ENCODE peak calls at places on chromosomes 5 and 9, in six cellular contexts. One of them, this sample, is unnamed.

GRCh38 chr5:73236541-73237128 is 63.6 kb downstream of the TMEM174 start:
- DNase-seq in nucleus accumbens: no peak
- DNase-seq in WTC11: no peak
- DNase-seq in natural killer cell: no peak
- DNase-seq in GM23248: no peak
- DNase-seq in posterior vena cava: no peak
- DNase-seq in this sample: no peak

GRCh38 chr5:169742773-169743296 is 105.8 kb downstream of the DOCK2 start:
- DNase-seq in nucleus accumbens: no peak
- DNase-seq in WTC11: no peak
- DNase-seq in natural killer cell: no peak
- DNase-seq in GM23248: peak; percentile 77
- DNase-seq in posterior vena cava: no peak
- DNase-seq in this sample: no peak

GRCh38 chr9:93187047-93187446 is 3.1 kb downstream of the WNK2 start:
- DNase-seq in nucleus accumbens: no peak
- DNase-seq in WTC11: no peak
- DNase-seq in natural killer cell: no peak
- DNase-seq in GM23248: no peak
- DNase-seq in posterior vena cava: no peak
- DNase-seq in this sample: no peak

GRCh38 chr5:140965905-140966292 is 377 bp upstream of the PCDHAC2 start:
- DNase-seq in nucleus accumbens: no peak
- DNase-seq in WTC11: no peak
- DNase-seq in natural killer cell: no peak
- DNase-seq in GM23248: no peak
- DNase-seq in posterior vena cava: no peak
- DNase-seq in this sample: no peak

GRCh38 chr5:56523779-56524178 is 290.6 kb upstream of the ANKRD55 start:
- DNase-seq in nucleus accumbens: no peak
- DNase-seq in WTC11: no peak
- DNase-seq in natural killer cell: no peak
- DNase-seq in GM23248: no peak
- DNase-seq in posterior vena cava: no peak
- DNase-seq in this sample: no peak

GRCh38 chr5:98927988-98928801 is 612 bp downstream of the CHD1 start:
- DNase-seq in nucleus accumbens: no peak
- DNase-seq in WTC11: peak; percentile 66
- DNase-seq in natural killer cell: no peak
- DNase-seq in GM23248: peak; percentile 82
- DNase-seq in posterior vena cava: peak; percentile 89
- DNase-seq in this sample: peak; percentile 39

GRCh38 chr5:79416499-79416898 is 97.4 kb downstream of the HOMER1 start:
- DNase-seq in nucleus accumbens: no peak
- DNase-seq in WTC11: no peak
- DNase-seq in natural killer cell: no peak
- DNase-seq in GM23248: no peak
- DNase-seq in posterior vena cava: no peak
- DNase-seq in this sample: no peak

GRCh38 chr9:135006911-135007570 is 80.4 kb upstream of the OLFM1 start:
- DNase-seq in nucleus accumbens: no peak
- DNase-seq in WTC11: no peak
- DNase-seq in natural killer cell: no peak
- DNase-seq in GM23248: no peak
- DNase-seq in posterior vena cava: no peak
- DNase-seq in this sample: no peak

GRCh38 chr5:115532517-115532916 is 12.1 kb downstream of the FEM1C start:
- DNase-seq in nucleus accumbens: no peak
- DNase-seq in WTC11: no peak
- DNase-seq in natural killer cell: no peak
- DNase-seq in GM23248: no peak
- DNase-seq in posterior vena cava: no peak
- DNase-seq in this sample: no peak

GRCh38 chr5:174167080-174167910 is 121.8 kb downstream of the NSG2 start:
- DNase-seq in nucleus accumbens: no peak
- DNase-seq in WTC11: no peak
- DNase-seq in natural killer cell: no peak
- DNase-seq in GM23248: no peak
- DNase-seq in posterior vena cava: no peak
- DNase-seq in this sample: no peak

GRCh38 chr5:106691701-106692100 is 979.0 kb downstream of the EFNA5 start:
- DNase-seq in nucleus accumbens: no peak
- DNase-seq in WTC11: no peak
- DNase-seq in natural killer cell: no peak
- DNase-seq in GM23248: no peak
- DNase-seq in posterior vena cava: no peak
- DNase-seq in this sample: no peak

GRCh38 chr5:74187757-74188156 is 452.8 kb downstream of the ENC1 start:
- DNase-seq in nucleus accumbens: no peak
- DNase-seq in WTC11: peak; percentile 22
- DNase-seq in natural killer cell: no peak
- DNase-seq in GM23248: no peak
- DNase-seq in posterior vena cava: no peak
- DNase-seq in this sample: no peak

GRCh38 chr9:137035937-137036336 is 4.0 kb upstream of the FUT7 start:
- DNase-seq in nucleus accumbens: no peak
- DNase-seq in WTC11: no peak
- DNase-seq in natural killer cell: no peak
- DNase-seq in GM23248: no peak
- DNase-seq in posterior vena cava: no peak
- DNase-seq in this sample: no peak

GRCh38 chr9:126965541-126966428 is 51.2 kb downstream of the RALGPS1 start:
- DNase-seq in nucleus accumbens: peak; percentile 9
- DNase-seq in WTC11: peak; percentile 57
- DNase-seq in natural killer cell: peak; percentile 29
- DNase-seq in GM23248: peak; percentile 77
- DNase-seq in posterior vena cava: no peak
- DNase-seq in this sample: peak; percentile 34

GRCh38 chr5:113178073-113178779 is 201.6 kb downstream of the DCP2 start:
- DNase-seq in nucleus accumbens: no peak
- DNase-seq in WTC11: no peak
- DNase-seq in natural killer cell: no peak
- DNase-seq in GM23248: no peak
- DNase-seq in posterior vena cava: no peak
- DNase-seq in this sample: no peak

GRCh38 chr5:55904152-55904551 is 53.0 kb downstream of the IL31RA start:
- DNase-seq in nucleus accumbens: no peak
- DNase-seq in WTC11: no peak
- DNase-seq in natural killer cell: no peak
- DNase-seq in GM23248: peak; percentile 46
- DNase-seq in posterior vena cava: peak; percentile 85
- DNase-seq in this sample: no peak

GRCh38 chr5:129804705-129805104 is 56.8 kb downstream of the MINAR2 start:
- DNase-seq in nucleus accumbens: no peak
- DNase-seq in WTC11: peak; percentile 27
- DNase-seq in natural killer cell: no peak
- DNase-seq in GM23248: no peak
- DNase-seq in posterior vena cava: no peak
- DNase-seq in this sample: no peak

GRCh38 chr9:22354699-22355384 is 91.8 kb upstream of the DMRTA1 start:
- DNase-seq in nucleus accumbens: no peak
- DNase-seq in WTC11: no peak
- DNase-seq in natural killer cell: no peak
- DNase-seq in GM23248: no peak
- DNase-seq in posterior vena cava: no peak
- DNase-seq in this sample: no peak

GRCh38 chr9:36194326-36195000 is 3.7 kb downstream of the CLTA start:
- DNase-seq in nucleus accumbens: no peak
- DNase-seq in WTC11: no peak
- DNase-seq in natural killer cell: no peak
- DNase-seq in GM23248: peak; percentile 44
- DNase-seq in posterior vena cava: no peak
- DNase-seq in this sample: no peak

GRCh38 chr9:38082456-38083287 is 13.6 kb upstream of the SHB start:
- DNase-seq in nucleus accumbens: no peak
- DNase-seq in WTC11: no peak
- DNase-seq in natural killer cell: no peak
- DNase-seq in GM23248: peak; percentile 39
- DNase-seq in posterior vena cava: no peak
- DNase-seq in this sample: no peak

GRCh38 chr9:131469369-131469768 is 33.3 kb upstream of the POMT1 start:
- DNase-seq in nucleus accumbens: no peak
- DNase-seq in WTC11: no peak
- DNase-seq in natural killer cell: no peak
- DNase-seq in GM23248: peak; percentile 24
- DNase-seq in posterior vena cava: peak; percentile 38
- DNase-seq in this sample: no peak

GRCh38 chr9:130908129-130908877 is 11.7 kb upstream of the QRFP start:
- DNase-seq in nucleus accumbens: no peak
- DNase-seq in WTC11: no peak
- DNase-seq in natural killer cell: no peak
- DNase-seq in GM23248: no peak
- DNase-seq in posterior vena cava: no peak
- DNase-seq in this sample: no peak

GRCh38 chr5:137141779-137142178 is 357.3 kb downstream of the SPOCK1 start:
- DNase-seq in nucleus accumbens: no peak
- DNase-seq in WTC11: no peak
- DNase-seq in natural killer cell: no peak
- DNase-seq in GM23248: peak; percentile 61
- DNase-seq in posterior vena cava: no peak
- DNase-seq in this sample: no peak

GRCh38 chr5:105638437-105638836 is 2032.3 kb downstream of the EFNA5 start:
- DNase-seq in nucleus accumbens: no peak
- DNase-seq in WTC11: no peak
- DNase-seq in natural killer cell: no peak
- DNase-seq in GM23248: no peak
- DNase-seq in posterior vena cava: no peak
- DNase-seq in this sample: no peak

GRCh38 chr9:113632776-113633590 is 169.5 kb downstream of the RGS3 start:
- DNase-seq in nucleus accumbens: no peak
- DNase-seq in WTC11: no peak
- DNase-seq in natural killer cell: no peak
- DNase-seq in GM23248: peak; percentile 72
- DNase-seq in posterior vena cava: peak; percentile 58
- DNase-seq in this sample: no peak

GRCh38 chr9:129136446-129137049 is 25.3 kb downstream of the PTPA start:
- DNase-seq in nucleus accumbens: no peak
- DNase-seq in WTC11: no peak
- DNase-seq in natural killer cell: no peak
- DNase-seq in GM23248: no peak
- DNase-seq in posterior vena cava: no peak
- DNase-seq in this sample: no peak

GRCh38 chr5:175814676-175815075 is 56.7 kb upstream of the CPLX2 start:
- DNase-seq in nucleus accumbens: no peak
- DNase-seq in WTC11: no peak
- DNase-seq in natural killer cell: no peak
- DNase-seq in GM23248: peak; percentile 96
- DNase-seq in posterior vena cava: no peak
- DNase-seq in this sample: peak; percentile 36

GRCh38 chr9:110440161-110440560 is 102.5 kb upstream of the TXNDC8 start:
- DNase-seq in nucleus accumbens: no peak
- DNase-seq in WTC11: no peak
- DNase-seq in natural killer cell: no peak
- DNase-seq in GM23248: peak; percentile 94
- DNase-seq in posterior vena cava: no peak
- DNase-seq in this sample: no peak

GRCh38 chr5:107388111-107388861 is 282.5 kb downstream of the EFNA5 start:
- DNase-seq in nucleus accumbens: no peak
- DNase-seq in WTC11: no peak
- DNase-seq in natural killer cell: no peak
- DNase-seq in GM23248: peak; percentile 90
- DNase-seq in posterior vena cava: no peak
- DNase-seq in this sample: peak; percentile 57

GRCh38 chr9:7150153-7150890 is 392.5 kb downstream of the KDM4C start:
- DNase-seq in nucleus accumbens: no peak
- DNase-seq in WTC11: no peak
- DNase-seq in natural killer cell: no peak
- DNase-seq in GM23248: no peak
- DNase-seq in posterior vena cava: no peak
- DNase-seq in this sample: no peak

GRCh38 chr9:127065592-127065991 is 56.8 kb downstream of the ANGPTL2 start:
- DNase-seq in nucleus accumbens: no peak
- DNase-seq in WTC11: no peak
- DNase-seq in natural killer cell: no peak
- DNase-seq in GM23248: peak; percentile 76
- DNase-seq in posterior vena cava: no peak
- DNase-seq in this sample: no peak

GRCh38 chr5:169723103-169723831 is 86.2 kb downstream of the DOCK2 start:
- DNase-seq in nucleus accumbens: no peak
- DNase-seq in WTC11: no peak
- DNase-seq in natural killer cell: no peak
- DNase-seq in GM23248: no peak
- DNase-seq in posterior vena cava: no peak
- DNase-seq in this sample: no peak

GRCh38 chr9:37464426-37465248 is 613 bp downstream of the ZBTB5 start:
- DNase-seq in nucleus accumbens: no peak
- DNase-seq in WTC11: peak; percentile 93
- DNase-seq in natural killer cell: peak; percentile 71
- DNase-seq in GM23248: peak; percentile 89
- DNase-seq in posterior vena cava: peak; percentile 93
- DNase-seq in this sample: peak; percentile 54

GRCh38 chr9:134735441-134736175 is 94.0 kb downstream of the COL5A1 start:
- DNase-seq in nucleus accumbens: no peak
- DNase-seq in WTC11: no peak
- DNase-seq in natural killer cell: no peak
- DNase-seq in GM23248: peak; percentile 36
- DNase-seq in posterior vena cava: peak; percentile 90
- DNase-seq in this sample: no peak

GRCh38 chr5:1734908-1735289 is 64.7 kb downstream of the MRPL36 start:
- DNase-seq in nucleus accumbens: no peak
- DNase-seq in WTC11: no peak
- DNase-seq in natural killer cell: no peak
- DNase-seq in GM23248: no peak
- DNase-seq in posterior vena cava: no peak
- DNase-seq in this sample: no peak

GRCh38 chr5:149841844-149842793 is 102.5 kb downstream of the PDE6A start:
- DNase-seq in nucleus accumbens: no peak
- DNase-seq in WTC11: no peak
- DNase-seq in natural killer cell: no peak
- DNase-seq in GM23248: no peak
- DNase-seq in posterior vena cava: peak; percentile 55
- DNase-seq in this sample: no peak

GRCh38 chr5:93782978-93783377 is 41.6 kb upstream of the POU5F2 start:
- DNase-seq in nucleus accumbens: no peak
- DNase-seq in WTC11: no peak
- DNase-seq in natural killer cell: no peak
- DNase-seq in GM23248: peak; percentile 66
- DNase-seq in posterior vena cava: no peak
- DNase-seq in this sample: peak; percentile 1

GRCh38 chr9:120412425-120412951 is 167.5 kb downstream of the CDK5RAP2 start:
- DNase-seq in nucleus accumbens: no peak
- DNase-seq in WTC11: no peak
- DNase-seq in natural killer cell: no peak
- DNase-seq in GM23248: peak; percentile 75
- DNase-seq in posterior vena cava: no peak
- DNase-seq in this sample: no peak

GRCh38 chr9:137130176-137130755 is 8.7 kb upstream of the GRIN1 start:
- DNase-seq in nucleus accumbens: no peak
- DNase-seq in WTC11: peak; percentile 17
- DNase-seq in natural killer cell: no peak
- DNase-seq in GM23248: peak; percentile 35
- DNase-seq in posterior vena cava: no peak
- DNase-seq in this sample: no peak

GRCh38 chr5:76649140-76649539 is 25.9 kb upstream of the F2RL2 start:
- DNase-seq in nucleus accumbens: no peak
- DNase-seq in WTC11: no peak
- DNase-seq in natural killer cell: no peak
- DNase-seq in GM23248: no peak
- DNase-seq in posterior vena cava: no peak
- DNase-seq in this sample: no peak

This sample was measured in amniotic stem cell.